ENCODE peak calls at places on chromosomes 4 and X, in five cellular contexts. One of them, this sample, is unnamed.

GRCh38 chr4:184252136-184253071 is 34.7 kb upstream of the ENPP6 start:
- DNase-seq in IMR-90: no peak
- DNase-seq in HCT116: no peak
- DNase-seq in GM12878: no peak
- DNase-seq in HepG2: no peak
- DNase-seq in this sample: no peak

GRCh38 chr4:20496078-20496477 is 204.2 kb upstream of the PACRGL start:
- DNase-seq in IMR-90: peak; percentile 5
- DNase-seq in HCT116: no peak
- DNase-seq in GM12878: no peak
- DNase-seq in HepG2: no peak
- DNase-seq in this sample: no peak

GRCh38 chrX:108699368-108699767 is 37.0 kb downstream of the IRS4 start:
- DNase-seq in IMR-90: peak; percentile 14
- DNase-seq in HCT116: peak; percentile 16
- DNase-seq in GM12878: peak; percentile 7
- DNase-seq in HepG2: peak; percentile 13
- DNase-seq in this sample: peak; percentile 42

GRCh38 chrX:69556094-69557011 is 52.2 kb downstream of the NALF2 start:
- DNase-seq in IMR-90: no peak
- DNase-seq in HCT116: peak; percentile 84
- DNase-seq in GM12878: no peak
- DNase-seq in HepG2: peak; percentile 99
- DNase-seq in this sample: no peak

GRCh38 chrX:679161-679979 is 48.8 kb downstream of the SHOX start:
- DNase-seq in IMR-90: no peak
- DNase-seq in HCT116: no peak
- DNase-seq in GM12878: no peak
- DNase-seq in HepG2: no peak
- DNase-seq in this sample: no peak

GRCh38 chrX:151359931-151360871 is 36.8 kb upstream of the VMA21 start:
- DNase-seq in IMR-90: no peak
- DNase-seq in HCT116: no peak
- DNase-seq in GM12878: no peak
- DNase-seq in HepG2: peak; percentile 0
- DNase-seq in this sample: peak; percentile 12

GRCh38 chrX:57677132-57677858 is 2.8 kb downstream of the NLRP2B start:
- DNase-seq in IMR-90: no peak
- DNase-seq in HCT116: no peak
- DNase-seq in GM12878: no peak
- DNase-seq in HepG2: no peak
- DNase-seq in this sample: no peak

GRCh38 chrX:114532093-114532805 is 51.6 kb upstream of the HTR2C start:
- DNase-seq in IMR-90: no peak
- DNase-seq in HCT116: no peak
- DNase-seq in GM12878: no peak
- DNase-seq in HepG2: no peak
- DNase-seq in this sample: peak; percentile 26

GRCh38 chrX:73913580-73913979 is 350.6 kb downstream of the CHIC1 start:
- DNase-seq in IMR-90: peak; percentile 43
- DNase-seq in HCT116: no peak
- DNase-seq in GM12878: no peak
- DNase-seq in HepG2: peak; percentile 3
- DNase-seq in this sample: peak; percentile 79

GRCh38 chrX:20857746-20858145 is 516.5 kb upstream of the CNKSR2 start:
- DNase-seq in IMR-90: no peak
- DNase-seq in HCT116: no peak
- DNase-seq in GM12878: no peak
- DNase-seq in HepG2: no peak
- DNase-seq in this sample: no peak

GRCh38 chr4:2867758-2868491 is 24.3 kb downstream of the ADD1 start:
- DNase-seq in IMR-90: peak; percentile 47
- DNase-seq in HCT116: no peak
- DNase-seq in GM12878: no peak
- DNase-seq in HepG2: peak; percentile 32
- DNase-seq in this sample: peak; percentile 61

GRCh38 chr4:83110970-83111369 is 3.6 kb downstream of the PLAC8 start:
- DNase-seq in IMR-90: no peak
- DNase-seq in HCT116: no peak
- DNase-seq in GM12878: no peak
- DNase-seq in HepG2: no peak
- DNase-seq in this sample: no peak

GRCh38 chrX:56738670-56739069 is 9.6 kb downstream of the NBDY start:
- DNase-seq in IMR-90: no peak
- DNase-seq in HCT116: no peak
- DNase-seq in GM12878: no peak
- DNase-seq in HepG2: no peak
- DNase-seq in this sample: no peak

GRCh38 chr4:37763831-37764230 is 62.7 kb upstream of the PGM2 start:
- DNase-seq in IMR-90: no peak
- DNase-seq in HCT116: no peak
- DNase-seq in GM12878: no peak
- DNase-seq in HepG2: no peak
- DNase-seq in this sample: no peak

GRCh38 chr4:17726911-17727310 is 54.5 kb downstream of the FAM184B start:
- DNase-seq in IMR-90: no peak
- DNase-seq in HCT116: no peak
- DNase-seq in GM12878: no peak
- DNase-seq in HepG2: no peak
- DNase-seq in this sample: no peak

GRCh38 chr4:6632125-6632524 is 8.4 kb upstream of the MRFAP1 start:
- DNase-seq in IMR-90: no peak
- DNase-seq in HCT116: no peak
- DNase-seq in GM12878: no peak
- DNase-seq in HepG2: no peak
- DNase-seq in this sample: no peak

GRCh38 chr4:135319685-135320084 is 1118.1 kb upstream of the PABPC4L start:
- DNase-seq in IMR-90: no peak
- DNase-seq in HCT116: peak; percentile 6
- DNase-seq in GM12878: no peak
- DNase-seq in HepG2: peak; percentile 1
- DNase-seq in this sample: no peak

GRCh38 chr4:42478509-42478908 is 81.2 kb downstream of the SHISA3 start:
- DNase-seq in IMR-90: no peak
- DNase-seq in HCT116: no peak
- DNase-seq in GM12878: no peak
- DNase-seq in HepG2: no peak
- DNase-seq in this sample: no peak

GRCh38 chr4:6201580-6202091 is 1.3 kb upstream of the JAKMIP1 start:
- DNase-seq in IMR-90: no peak
- DNase-seq in HCT116: no peak
- DNase-seq in GM12878: no peak
- DNase-seq in HepG2: no peak
- DNase-seq in this sample: no peak

GRCh38 chrX:38365939-38366338 is 13.5 kb downstream of the OTC start:
- DNase-seq in IMR-90: no peak
- DNase-seq in HCT116: no peak
- DNase-seq in GM12878: no peak
- DNase-seq in HepG2: no peak
- DNase-seq in this sample: no peak

GRCh38 chr4:38130884-38131283 is 170.7 kb downstream of the PTTG2 start:
- DNase-seq in IMR-90: no peak
- DNase-seq in HCT116: no peak
- DNase-seq in GM12878: no peak
- DNase-seq in HepG2: no peak
- DNase-seq in this sample: no peak

GRCh38 chrX:15619053-15619772 is 18.5 kb upstream of the ACE2 start:
- DNase-seq in IMR-90: peak; percentile 2
- DNase-seq in HCT116: peak; percentile 76
- DNase-seq in GM12878: no peak
- DNase-seq in HepG2: no peak
- DNase-seq in this sample: no peak

GRCh38 chrX:77771601-77772000 is 14.4 kb downstream of the ATRX start:
- DNase-seq in IMR-90: no peak
- DNase-seq in HCT116: no peak
- DNase-seq in GM12878: no peak
- DNase-seq in HepG2: no peak
- DNase-seq in this sample: no peak

GRCh38 chr4:184156169-184156568 is 61.5 kb downstream of the ENPP6 start:
- DNase-seq in IMR-90: no peak
- DNase-seq in HCT116: no peak
- DNase-seq in GM12878: no peak
- DNase-seq in HepG2: no peak
- DNase-seq in this sample: no peak

GRCh38 chr4:26372525-26373172 is 51.8 kb downstream of the RBPJ start:
- DNase-seq in IMR-90: peak; percentile 77
- DNase-seq in HCT116: no peak
- DNase-seq in GM12878: peak; percentile 83
- DNase-seq in HepG2: peak; percentile 90
- DNase-seq in this sample: peak; percentile 68

GRCh38 chr4:186149872-186150271 is 41.5 kb upstream of the CYP4V2 start:
- DNase-seq in IMR-90: no peak
- DNase-seq in HCT116: no peak
- DNase-seq in GM12878: no peak
- DNase-seq in HepG2: peak; percentile 39
- DNase-seq in this sample: peak; percentile 41

GRCh38 chr4:1018147-1019020 is 7.0 kb downstream of the FGFRL1 start:
- DNase-seq in IMR-90: no peak
- DNase-seq in HCT116: no peak
- DNase-seq in GM12878: no peak
- DNase-seq in HepG2: no peak
- DNase-seq in this sample: no peak
- H4K20me1 ChIP-seq in IMR-90: peaks cover 21% of the 10 kb centered on the region
- H4K20me1 ChIP-seq in HCT116: no peaks in the 10 kb centered on the region
- H4K20me1 ChIP-seq in GM12878: no peaks in the 10 kb centered on the region
- H4K20me1 ChIP-seq in HepG2: no peaks in the 10 kb centered on the region
- H4K20me1 ChIP-seq in this sample: no peaks in the 10 kb centered on the region

GRCh38 chrX:23907496-23908218 is at the start of the genes APOO and CXorf58:
- DNase-seq in IMR-90: peak; percentile 87
- DNase-seq in HCT116: peak; percentile 83
- DNase-seq in GM12878: peak; percentile 54
- DNase-seq in HepG2: peak; percentile 81
- DNase-seq in this sample: peak; percentile 91
- TF ChIP-seq POLR2A in IMR-90: no peak
- TF ChIP-seq POLR2A in HCT116: no peak
- TF ChIP-seq POLR2A in GM12878: peak; percentile 81
- TF ChIP-seq POLR2A in HepG2: no peak
- TF ChIP-seq POLR2A in this sample: peak; percentile 39

GRCh38 chr4:153485860-153486259 is 19.7 kb downstream of the TMEM131L start:
- DNase-seq in IMR-90: no peak
- DNase-seq in HCT116: no peak
- DNase-seq in GM12878: no peak
- DNase-seq in HepG2: no peak
- DNase-seq in this sample: no peak

GRCh38 chr4:153488719-153489384 is 22.7 kb downstream of the TMEM131L start:
- DNase-seq in IMR-90: no peak
- DNase-seq in HCT116: no peak
- DNase-seq in GM12878: peak; percentile 87
- DNase-seq in HepG2: no peak
- DNase-seq in this sample: no peak

GRCh38 chr4:153486281-153487151 is 20.4 kb downstream of the TMEM131L start:
- DNase-seq in IMR-90: peak; percentile 91
- DNase-seq in HCT116: peak; percentile 74
- DNase-seq in GM12878: no peak
- DNase-seq in HepG2: peak; percentile 72
- DNase-seq in this sample: peak; percentile 71

GRCh38 chr4:153489856-153490558 is 23.8 kb downstream of the TMEM131L start:
- DNase-seq in IMR-90: peak; percentile 59
- DNase-seq in HCT116: no peak
- DNase-seq in GM12878: no peak
- DNase-seq in HepG2: no peak
- DNase-seq in this sample: peak; percentile 86

DNA sequence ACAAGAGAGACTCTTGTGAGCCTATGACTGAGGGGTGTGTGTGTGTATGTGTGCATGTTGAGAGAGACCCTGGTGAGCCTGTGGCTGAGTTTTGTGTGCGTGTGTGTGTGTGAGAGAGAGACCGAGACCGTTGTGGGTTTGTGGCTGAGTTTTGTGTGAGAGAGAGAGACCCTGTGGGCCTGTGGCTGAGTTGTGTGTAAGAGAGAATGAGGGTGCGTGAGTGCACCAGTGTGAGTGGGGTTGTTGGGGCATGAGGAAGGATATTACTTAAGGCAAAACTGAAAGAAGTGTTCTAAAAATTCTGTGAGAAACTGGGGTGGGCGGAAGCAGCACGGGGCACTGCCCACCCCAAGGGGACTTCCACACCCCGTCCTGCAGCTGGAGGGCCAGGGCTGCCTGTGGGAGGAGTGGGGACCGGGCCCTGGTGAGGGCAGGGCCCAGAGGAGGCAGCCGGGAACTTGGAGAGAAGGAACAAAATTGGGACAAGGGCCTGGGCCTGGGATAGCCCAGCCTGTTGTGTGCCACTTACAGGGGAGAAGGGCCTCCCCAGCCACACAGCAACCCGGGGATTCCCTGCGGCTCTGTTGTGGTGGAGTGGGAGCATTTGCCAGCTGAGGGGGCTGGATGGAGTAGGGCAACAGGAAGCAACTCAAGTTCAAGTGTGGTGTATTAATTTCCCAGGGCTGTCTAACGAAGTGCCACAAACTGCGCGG is 22.0 kb downstream of the TMEM131L start:
- DNase-seq in IMR-90: peak; percentile 53
- DNase-seq in HCT116: no peak
- DNase-seq in GM12878: peak; percentile 94
- DNase-seq in HepG2: no peak
- DNase-seq in this sample: peak; percentile 50
- H4K20me1 ChIP-seq in IMR-90: no peaks in the 10 kb centered on the region
- H4K20me1 ChIP-seq in HCT116: no peaks in the 10 kb centered on the region
- H4K20me1 ChIP-seq in GM12878: no peaks in the 10 kb centered on the region
- H4K20me1 ChIP-seq in HepG2: no peaks in the 10 kb centered on the region
- H4K20me1 ChIP-seq in this sample: no peaks in the 10 kb centered on the region

GRCh38 chr4:1693131-1693896 is 9.2 kb upstream of the FAM53A start:
- DNase-seq in IMR-90: peak; percentile 72
- DNase-seq in HCT116: peak; percentile 67
- DNase-seq in GM12878: no peak
- DNase-seq in HepG2: peak; percentile 75
- DNase-seq in this sample: peak; percentile 78
- TF ChIP-seq POLR2A in IMR-90: no peak
- TF ChIP-seq POLR2A in HCT116: no peak
- TF ChIP-seq POLR2A in GM12878: peak; percentile 17
- TF ChIP-seq POLR2A in HepG2: no peak
- TF ChIP-seq POLR2A in this sample: no peak

GRCh38 chrX:24168807-24169206 is 19.3 kb downstream of the ZFX start:
- DNase-seq in IMR-90: no peak
- DNase-seq in HCT116: no peak
- DNase-seq in GM12878: peak; percentile 43
- DNase-seq in HepG2: no peak
- DNase-seq in this sample: no peak
- H4K20me1 ChIP-seq in IMR-90: peaks cover 85% of the 10 kb centered on the region
- H4K20me1 ChIP-seq in HCT116: no peaks in the 10 kb centered on the region
- H4K20me1 ChIP-seq in GM12878: no peaks in the 10 kb centered on the region
- H4K20me1 ChIP-seq in HepG2: no peaks in the 10 kb centered on the region
- H4K20me1 ChIP-seq in this sample: peaks cover under 1% of the 10 kb centered on the region

This sample was measured in endothelial cell of umbilical vein.